ENCODE peak calls at places on chromosome 19, in seven cellular contexts. M is DMS 273 treated with DMSO at 0.1 percent for 48 hours; I is M059J; P is stimulated activated CD4-positive, alpha-beta T cell treated with anti-CD3 and anti-CD28 coated beads, Interleukin-12 subunit alpha, Interleukin-12 subunit beta, amount 100 ng/mL, for 24 hours; G is T follicular helper cell; E is breast epithelium; S is naive thymus-derived CD4-positive, alpha-beta T cell. A is an unnamed sample.
A peak's percentile ranks its signal among the peaks of the same experiment; 100 is the strongest.

GRCh38 chr19:49216076-49216475 is 58.5 kb downstream of the TRPM4 start:
- DNase-seq in M (no peak), I (peak; percentile 79), P (no peak), G (no peak), E (no peak), S (no peak), A (no peak)

GRCh38 chr19:50772408-50773311 is 2.4 kb downstream of the GPR32 start:
- DNase-seq in M (no peak), I (no peak), P (no peak), G (no peak), E (no peak), S (no peak), A (no peak)

GRCh38 chr19:7450243-7451223 is 38.3 kb downstream of the PEX11G start:
- DNase-seq in M (no peak), I (peak; percentile 31), P (no peak), G (no peak), E (no peak), S (no peak), A (no peak)

GRCh38 chr19:43699506-43700367 is 16.1 kb upstream of the IRGC start:
- DNase-seq in M (no peak), I (peak; percentile 20), P (no peak), G (no peak), E (no peak), S (no peak), A (peak; percentile 35)

GRCh38 chr19:39438270-39438934 is 2.7 kb upstream of the RPS16 start:
- DNase-seq in M (no peak), I (peak; percentile 60), P (no peak), G (no peak), E (no peak), S (no peak), A (no peak)

GRCh38 chr19:39949026-39949747 is 14.8 kb upstream of the FCGBP start:
- DNase-seq in M (no peak), I (no peak), P (no peak), G (no peak), E (no peak), S (no peak), A (no peak)

GRCh38 chr19:13153627-13154240 is 3.5 kb downstream of the IER2 start:
- DNase-seq in M (no peak), I (peak; percentile 49), P (no peak), G (no peak), E (no peak), S (peak; percentile 24), A (no peak)

GRCh38 chr19:4144666-4145261 is 8.7 kb upstream of the CREB3L3 start:
- DNase-seq in M (no peak), I (peak; percentile 71), P (no peak), G (no peak), E (no peak), S (no peak), A (no peak)

GRCh38 chr19:16799740-16800139 is 29.5 kb upstream of the SIN3B start:
- DNase-seq in M (no peak), I (no peak), P (no peak), G (no peak), E (no peak), S (no peak), A (no peak)

GRCh38 chr19:16435238-16435911 is 36.4 kb downstream of the EPS15L1 start:
- DNase-seq in M (no peak), I (peak; percentile 91), P (no peak), G (no peak), E (no peak), S (no peak), A (no peak)

GRCh38 chr19:6887326-6887725 is at the start of gene ADGRE1:
- DNase-seq in M (no peak), I (no peak), P (peak; percentile 3), G (no peak), E (no peak), S (no peak), A (no peak)

GRCh38 chr19:8663920-8664670 is 33.7 kb downstream of the NFILZ start:
- DNase-seq in M (no peak), I (no peak), P (peak; percentile 37), G (no peak), E (no peak), S (no peak), A (no peak)

GRCh38 chr19:19642506-19643157 is 825 bp downstream of the GMIP start:
- DNase-seq in M (peak; percentile 33), I (peak; percentile 26), P (peak; percentile 47), G (no peak), E (no peak), S (peak; percentile 30), A (peak; percentile 23)

GRCh38 chr19:1512671-1513491 is at the start of gene ADAMTSL5:
- DNase-seq in M (no peak), I (peak; percentile 65), P (peak; percentile 69), G (peak; percentile 34), E (no peak), S (peak; percentile 47), A (no peak)

GRCh38 chr19:46493236-46494114 is 2.2 kb downstream of the PNMA8B start:
- DNase-seq in M (no peak), I (no peak), P (no peak), G (peak; percentile 20), E (no peak), S (peak; percentile 28), A (no peak)

GRCh38 chr19:28309072-28309471 is 903.9 kb downstream of the UQCRFS1 start:
- DNase-seq in M (peak; percentile 59), I (no peak), P (no peak), G (no peak), E (no peak), S (no peak), A (no peak)

GRCh38 chr19:43596842-43597461 is 557 bp downstream of the ZNF576 start:
- DNase-seq in M (no peak), I (peak; percentile 15), P (no peak), G (no peak), E (no peak), S (no peak), A (no peak)

GRCh38 chr19:1170938-1171754 is 2.9 kb downstream of the SBNO2 start:
- DNase-seq in M (no peak), I (no peak), P (no peak), G (no peak), E (no peak), S (no peak), A (no peak)

GRCh38 chr19:17790059-17790780 is 4.7 kb upstream of the B3GNT3 start:
- DNase-seq in M (no peak), I (peak; percentile 60), P (no peak), G (no peak), E (no peak), S (no peak), A (no peak)

GRCh38 chr19:53537523-53538377 is at the start of gene ZNF331:
- DNase-seq in M (peak; percentile 47), I (peak; percentile 55), P (peak; percentile 69), G (peak; percentile 90), E (peak; percentile 71), S (peak; percentile 95), A (peak; percentile 67)

GRCh38 chr19:39167461-39168257 is 29.1 kb upstream of the NCCRP1 start:
- DNase-seq in M (no peak), I (no peak), P (no peak), G (no peak), E (peak; percentile 89), S (no peak), A (no peak)

GRCh38 chr19:3324405-3324856 is 42.0 kb upstream of the NFIC start:
- DNase-seq in M (no peak), I (no peak), P (peak; percentile 83), G (peak; percentile 62), E (no peak), S (peak; percentile 52), A (peak; percentile 49)

GRCh38 chr19:40908981-40909380 is 26.9 kb upstream of the CYP2A7 start:
- DNase-seq in M (no peak), I (no peak), P (peak; percentile 22), G (peak; percentile 14), E (no peak), S (peak; percentile 43), A (no peak)

GRCh38 chr19:17457621-17458020 is 3.1 kb downstream of the NXNL1 start:
- DNase-seq in M (no peak), I (no peak), P (no peak), G (no peak), E (no peak), S (no peak), A (no peak)

GRCh38 chr19:19628499-19629134 is 597 bp upstream of the LPAR2 start:
- DNase-seq in M (no peak), I (peak; percentile 40), P (no peak), G (peak; percentile 30), E (peak; percentile 69), S (no peak), A (no peak)

GRCh38 chr19:43950834-43951626 is at the start of gene ZNF221:
- DNase-seq in M (peak; percentile 89), I (peak; percentile 98), P (peak; percentile 58), G (peak; percentile 5), E (peak; percentile 84), S (no peak), A (peak; percentile 97)

GRCh38 chr19:7242601-7243258 is 51.5 kb downstream of the INSR start:
- DNase-seq in M (peak; percentile 4), I (peak; percentile 52), P (no peak), G (no peak), E (no peak), S (no peak), A (no peak)

GRCh38 chr19:45809643-45810159 is 5.4 kb downstream of the RSPH6A start:
- DNase-seq in M (peak; percentile 93), I (peak; percentile 86), P (no peak), G (no peak), E (no peak), S (no peak), A (peak; percentile 80)

GRCh38 chr19:31307270-31307669 is 42.0 kb downstream of the TSHZ3 start:
- DNase-seq in M (no peak), I (no peak), P (no peak), G (no peak), E (no peak), S (no peak), A (no peak)

GRCh38 chr19:42529248-42529764 is 1.0 kb upstream of the CEACAM1 start:
- DNase-seq in M (no peak), I (peak; percentile 60), P (peak; percentile 58), G (peak; percentile 52), E (peak; percentile 63), S (peak; percentile 59), A (no peak)

GRCh38 chr19:57886046-57886445 is 2.8 kb downstream of the ZNF814 start:
- DNase-seq in M (no peak), I (no peak), P (no peak), G (no peak), E (no peak), S (no peak), A (no peak)

GRCh38 chr19:53394522-53394973 is 401 bp upstream of the ZNF765 start:
- DNase-seq in M (no peak), I (peak; percentile 83), P (no peak), G (no peak), E (peak; percentile 60), S (no peak), A (no peak)

GRCh38 chr19:27748551-27749152 is 1464.3 kb downstream of the UQCRFS1 start:
- DNase-seq in M (no peak), I (no peak), P (no peak), G (no peak), E (no peak), S (no peak), A (no peak)

GRCh38 chr19:11554160-11554559 is 4.9 kb downstream of the ELOF1 start:
- DNase-seq in M (no peak), I (no peak), P (no peak), G (no peak), E (no peak), S (no peak), A (no peak)

GRCh38 chr19:22814124-22814523 is 18.0 kb upstream of the ZNF723 start:
- DNase-seq in M (no peak), I (no peak), P (no peak), G (no peak), E (no peak), S (no peak), A (no peak)

GRCh38 chr19:5697890-5698634 is 8.0 kb downstream of the RPL36 start:
- DNase-seq in M (no peak), I (no peak), P (no peak), G (no peak), E (no peak), S (no peak), A (no peak)

GRCh38 chr19:4067396-4068057 is 828 bp upstream of the ZBTB7A start:
- DNase-seq in M (no peak), I (no peak), P (no peak), G (peak; percentile 43), E (no peak), S (no peak), A (no peak)

GRCh38 chr19:8302357-8302691 is 5.8 kb downstream of the CD320 start:
- DNase-seq in M (peak; percentile 23), I (no peak), P (no peak), G (no peak), E (peak; percentile 49), S (no peak), A (peak; percentile 92)